ENCODE peak calls at places on chromosomes 1 and 21, in nine cellular contexts. One of them, this sample, is unnamed. For H3K36me3 and H3K4me1, the result is how much of the 10 kb centered on the place peaks cover.

GRCh38 chr1:162823771-162824525 is 33.4 kb downstream of the HSD17B7 start:
- DNase-seq in astrocyte: no peak
- DNase-seq in adrenal gland: no peak
- DNase-seq in HepG2: no peak
- DNase-seq in heart right ventricle: no peak
- DNase-seq in CD4-positive, CD25-positive, alpha-beta regulatory T cell: no peak
- DNase-seq in tibial nerve: no peak
- DNase-seq in body of pancreas: no peak
- DNase-seq in stomach: no peak
- DNase-seq in this sample: no peak

GRCh38 chr1:150476754-150477153 is 10.5 kb upstream of the TARS2 start:
- DNase-seq in astrocyte: no peak
- DNase-seq in adrenal gland: no peak
- DNase-seq in HepG2: no peak
- DNase-seq in heart right ventricle: no peak
- DNase-seq in CD4-positive, CD25-positive, alpha-beta regulatory T cell: no peak
- DNase-seq in tibial nerve: no peak
- DNase-seq in body of pancreas: no peak
- DNase-seq in stomach: no peak
- DNase-seq in this sample: peak

GRCh38 chr1:164706596-164706995 is 147.6 kb downstream of the PBX1 start:
- DNase-seq in astrocyte: peak
- DNase-seq in adrenal gland: no peak
- DNase-seq in HepG2: no peak
- DNase-seq in heart right ventricle: no peak
- DNase-seq in CD4-positive, CD25-positive, alpha-beta regulatory T cell: no peak
- DNase-seq in tibial nerve: no peak
- DNase-seq in body of pancreas: no peak
- DNase-seq in stomach: no peak
- DNase-seq in this sample: no peak

GRCh38 chr1:234212764-234213406 is 160.4 kb upstream of the COA6 start:
- DNase-seq in astrocyte: no peak
- DNase-seq in adrenal gland: no peak
- DNase-seq in HepG2: peak
- DNase-seq in heart right ventricle: no peak
- DNase-seq in CD4-positive, CD25-positive, alpha-beta regulatory T cell: peak
- DNase-seq in tibial nerve: no peak
- DNase-seq in body of pancreas: peak
- DNase-seq in stomach: no peak
- DNase-seq in this sample: peak

GRCh38 chr1:64122588-64122987 is 80.8 kb upstream of the UBE2U start:
- DNase-seq in astrocyte: no peak
- DNase-seq in adrenal gland: no peak
- DNase-seq in HepG2: no peak
- DNase-seq in heart right ventricle: no peak
- DNase-seq in CD4-positive, CD25-positive, alpha-beta regulatory T cell: no peak
- DNase-seq in tibial nerve: no peak
- DNase-seq in body of pancreas: no peak
- DNase-seq in stomach: no peak
- DNase-seq in this sample: no peak

GRCh38 chr1:216293673-216294072 is 129.6 kb downstream of the USH2A start:
- DNase-seq in astrocyte: peak
- DNase-seq in adrenal gland: no peak
- DNase-seq in HepG2: no peak
- DNase-seq in heart right ventricle: no peak
- DNase-seq in CD4-positive, CD25-positive, alpha-beta regulatory T cell: no peak
- DNase-seq in tibial nerve: no peak
- DNase-seq in body of pancreas: no peak
- DNase-seq in stomach: no peak
- DNase-seq in this sample: no peak

GRCh38 chr1:247212012-247212411 is 40.2 kb upstream of the ZNF124 start:
- DNase-seq in astrocyte: no peak
- DNase-seq in adrenal gland: no peak
- DNase-seq in HepG2: no peak
- DNase-seq in heart right ventricle: no peak
- DNase-seq in CD4-positive, CD25-positive, alpha-beta regulatory T cell: no peak
- DNase-seq in tibial nerve: no peak
- DNase-seq in body of pancreas: no peak
- DNase-seq in stomach: no peak
- DNase-seq in this sample: no peak

GRCh38 chr1:239858058-239858457 is 233.6 kb upstream of the FMN2 start:
- DNase-seq in astrocyte: peak
- DNase-seq in adrenal gland: no peak
- DNase-seq in HepG2: no peak
- DNase-seq in heart right ventricle: no peak
- DNase-seq in CD4-positive, CD25-positive, alpha-beta regulatory T cell: no peak
- DNase-seq in tibial nerve: no peak
- DNase-seq in body of pancreas: no peak
- DNase-seq in stomach: no peak
- DNase-seq in this sample: no peak

GRCh38 chr1:53135735-53136114 is 6.7 kb downstream of the SLC1A7 start:
- DNase-seq in astrocyte: peak
- DNase-seq in adrenal gland: no peak
- DNase-seq in HepG2: no peak
- DNase-seq in heart right ventricle: no peak
- DNase-seq in CD4-positive, CD25-positive, alpha-beta regulatory T cell: no peak
- DNase-seq in tibial nerve: peak
- DNase-seq in body of pancreas: no peak
- DNase-seq in stomach: peak
- DNase-seq in this sample: no peak

GRCh38 chr21:31874817-31875216 is 2.0 kb downstream of the HUNK start:
- DNase-seq in astrocyte: no peak
- DNase-seq in adrenal gland: no peak
- DNase-seq in HepG2: no peak
- DNase-seq in heart right ventricle: no peak
- DNase-seq in CD4-positive, CD25-positive, alpha-beta regulatory T cell: no peak
- DNase-seq in tibial nerve: no peak
- DNase-seq in body of pancreas: peak
- DNase-seq in stomach: no peak
- DNase-seq in this sample: peak

GRCh38 chr21:39676054-39676771 is 63.5 kb downstream of the B3GALT5 start:
- DNase-seq in astrocyte: peak
- DNase-seq in adrenal gland: no peak
- DNase-seq in HepG2: peak
- DNase-seq in heart right ventricle: peak
- DNase-seq in CD4-positive, CD25-positive, alpha-beta regulatory T cell: no peak
- DNase-seq in tibial nerve: no peak
- DNase-seq in body of pancreas: peak
- DNase-seq in stomach: no peak
- DNase-seq in this sample: peak

GRCh38 chr1:38140025-38140487 is 93.5 kb upstream of the POU3F1 start:
- DNase-seq in astrocyte: no peak
- DNase-seq in adrenal gland: no peak
- DNase-seq in HepG2: peak
- DNase-seq in heart right ventricle: no peak
- DNase-seq in CD4-positive, CD25-positive, alpha-beta regulatory T cell: no peak
- DNase-seq in tibial nerve: no peak
- DNase-seq in body of pancreas: no peak
- DNase-seq in stomach: no peak
- DNase-seq in this sample: no peak

GRCh38 chr1:69787151-69787550 is 219.4 kb downstream of the LRRC7 start:
- DNase-seq in astrocyte: no peak
- DNase-seq in adrenal gland: no peak
- DNase-seq in HepG2: no peak
- DNase-seq in heart right ventricle: no peak
- DNase-seq in CD4-positive, CD25-positive, alpha-beta regulatory T cell: no peak
- DNase-seq in tibial nerve: no peak
- DNase-seq in body of pancreas: no peak
- DNase-seq in stomach: no peak
- DNase-seq in this sample: no peak

DNA sequence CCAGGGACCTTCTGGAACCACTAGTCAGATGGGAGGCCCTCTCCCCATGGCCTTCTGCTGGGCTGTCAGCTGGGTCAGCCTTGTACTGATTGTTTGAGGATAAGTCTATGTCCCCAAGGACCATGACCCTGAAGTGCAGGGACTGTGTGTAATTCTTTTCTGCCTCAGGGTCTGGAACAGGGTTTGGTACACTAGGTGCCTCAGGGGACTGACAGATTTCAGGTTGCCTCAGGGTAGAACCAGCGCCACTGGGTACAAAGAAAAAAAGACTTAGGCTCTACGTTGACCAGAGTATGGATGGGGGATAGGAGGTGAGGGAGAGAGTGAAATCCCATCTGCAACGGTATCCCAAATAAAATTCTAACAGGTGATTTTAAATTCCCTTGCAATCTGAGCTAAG is 3.0 kb downstream of the KDF1 start:
- DNase-seq in astrocyte: no peak
- DNase-seq in adrenal gland: no peak
- DNase-seq in HepG2: no peak
- DNase-seq in heart right ventricle: no peak
- DNase-seq in CD4-positive, CD25-positive, alpha-beta regulatory T cell: no peak
- DNase-seq in tibial nerve: no peak
- DNase-seq in body of pancreas: no peak
- DNase-seq in stomach: no peak
- DNase-seq in this sample: no peak
- H3K36me3 ChIP-seq in astrocyte: under half
- H3K36me3 ChIP-seq in adrenal gland: under half
- H3K36me3 ChIP-seq in HepG2: under half
- H3K36me3 ChIP-seq in heart right ventricle: under half
- H3K36me3 ChIP-seq in CD4-positive, CD25-positive, alpha-beta regulatory T cell: under half
- H3K36me3 ChIP-seq in tibial nerve: under half
- H3K36me3 ChIP-seq in body of pancreas: under half
- H3K36me3 ChIP-seq in stomach: under half
- H3K36me3 ChIP-seq in this sample: under half

DNA sequence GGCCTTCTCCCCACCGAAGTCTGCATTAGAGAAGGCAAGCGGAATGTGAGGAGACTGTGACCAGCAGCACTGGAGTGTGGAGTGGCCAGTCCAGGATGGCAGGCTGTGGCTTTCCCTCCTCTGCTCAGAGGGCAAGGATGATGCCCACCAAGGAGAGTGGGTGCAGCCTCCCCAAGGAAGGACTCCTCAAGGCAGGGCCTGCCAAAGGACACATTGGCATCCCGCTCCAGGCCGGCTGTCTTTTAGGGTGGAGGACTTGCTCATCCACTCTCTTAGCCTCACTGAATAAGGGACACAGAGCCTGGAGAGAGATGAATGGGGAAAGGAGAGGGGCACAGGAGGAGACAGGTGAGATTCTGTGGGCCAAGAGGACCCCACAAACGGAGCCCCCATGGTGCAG is 4.0 kb upstream of the NES start:
- DNase-seq in astrocyte: no peak
- DNase-seq in adrenal gland: no peak
- DNase-seq in HepG2: no peak
- DNase-seq in heart right ventricle: no peak
- DNase-seq in CD4-positive, CD25-positive, alpha-beta regulatory T cell: no peak
- DNase-seq in tibial nerve: no peak
- DNase-seq in body of pancreas: no peak
- DNase-seq in stomach: no peak
- DNase-seq in this sample: no peak
- H3K4me1 ChIP-seq in astrocyte: under half
- H3K4me1 ChIP-seq in adrenal gland: under half
- H3K4me1 ChIP-seq in HepG2: under half
- H3K4me1 ChIP-seq in heart right ventricle: under half
- H3K4me1 ChIP-seq in CD4-positive, CD25-positive, alpha-beta regulatory T cell: under half
- H3K4me1 ChIP-seq in tibial nerve: under half
- H3K4me1 ChIP-seq in body of pancreas: under half
- H3K4me1 ChIP-seq in stomach: under half
- H3K4me1 ChIP-seq in this sample: under half

GRCh38 chr1:31364561-31365255 is 8.2 kb downstream of the FABP3 start:
- DNase-seq in astrocyte: peak
- DNase-seq in adrenal gland: no peak
- DNase-seq in HepG2: no peak
- DNase-seq in heart right ventricle: no peak
- DNase-seq in CD4-positive, CD25-positive, alpha-beta regulatory T cell: no peak
- DNase-seq in tibial nerve: no peak
- DNase-seq in body of pancreas: peak
- DNase-seq in stomach: no peak
- DNase-seq in this sample: no peak

GRCh38 chr1:31362032-31362431 is 10.8 kb downstream of the FABP3 start:
- DNase-seq in astrocyte: no peak
- DNase-seq in adrenal gland: no peak
- DNase-seq in HepG2: no peak
- DNase-seq in heart right ventricle: no peak
- DNase-seq in CD4-positive, CD25-positive, alpha-beta regulatory T cell: no peak
- DNase-seq in tibial nerve: no peak
- DNase-seq in body of pancreas: no peak
- DNase-seq in stomach: no peak
- DNase-seq in this sample: no peak

GRCh38 chr1:31366796-31367195 is 6.1 kb downstream of the FABP3 start:
- DNase-seq in astrocyte: no peak
- DNase-seq in adrenal gland: no peak
- DNase-seq in HepG2: no peak
- DNase-seq in heart right ventricle: no peak
- DNase-seq in CD4-positive, CD25-positive, alpha-beta regulatory T cell: no peak
- DNase-seq in tibial nerve: no peak
- DNase-seq in body of pancreas: no peak
- DNase-seq in stomach: no peak
- DNase-seq in this sample: no peak

GRCh38 chr1:31356427-31356826 is 16.4 kb downstream of the FABP3 start:
- DNase-seq in astrocyte: no peak
- DNase-seq in adrenal gland: no peak
- DNase-seq in HepG2: no peak
- DNase-seq in heart right ventricle: no peak
- DNase-seq in CD4-positive, CD25-positive, alpha-beta regulatory T cell: no peak
- DNase-seq in tibial nerve: no peak
- DNase-seq in body of pancreas: no peak
- DNase-seq in stomach: no peak
- DNase-seq in this sample: no peak

DNA sequence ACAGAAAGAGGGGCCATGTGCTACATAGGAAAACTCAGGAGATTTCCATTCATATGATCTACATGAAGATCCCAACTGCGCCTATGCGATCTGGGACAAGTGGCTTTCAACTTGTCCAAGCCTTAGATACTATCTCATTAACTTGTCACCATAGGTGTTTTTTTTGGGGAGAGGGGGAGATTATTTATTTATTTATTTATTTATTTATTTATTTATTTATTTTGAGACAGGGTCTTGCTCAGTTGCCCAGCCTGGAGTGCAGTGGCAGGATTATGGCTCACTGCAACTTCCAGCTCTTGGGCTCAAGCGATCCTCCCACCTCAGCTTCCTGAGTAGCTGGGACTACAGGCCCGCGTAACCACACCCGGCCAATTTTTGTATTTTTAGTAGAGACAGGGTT is 11.3 kb downstream of the FABP3 start:
- DNase-seq in astrocyte: no peak
- DNase-seq in adrenal gland: no peak
- DNase-seq in HepG2: no peak
- DNase-seq in heart right ventricle: no peak
- DNase-seq in CD4-positive, CD25-positive, alpha-beta regulatory T cell: no peak
- DNase-seq in tibial nerve: no peak
- DNase-seq in body of pancreas: no peak
- DNase-seq in stomach: no peak
- DNase-seq in this sample: no peak
- H3K36me3 ChIP-seq in astrocyte: under half
- H3K36me3 ChIP-seq in adrenal gland: under half
- H3K36me3 ChIP-seq in HepG2: under half
- H3K36me3 ChIP-seq in heart right ventricle: half or more
- H3K36me3 ChIP-seq in CD4-positive, CD25-positive, alpha-beta regulatory T cell: under half
- H3K36me3 ChIP-seq in tibial nerve: under half
- H3K36me3 ChIP-seq in body of pancreas: under half
- H3K36me3 ChIP-seq in stomach: under half
- H3K36me3 ChIP-seq in this sample: under half

DNA sequence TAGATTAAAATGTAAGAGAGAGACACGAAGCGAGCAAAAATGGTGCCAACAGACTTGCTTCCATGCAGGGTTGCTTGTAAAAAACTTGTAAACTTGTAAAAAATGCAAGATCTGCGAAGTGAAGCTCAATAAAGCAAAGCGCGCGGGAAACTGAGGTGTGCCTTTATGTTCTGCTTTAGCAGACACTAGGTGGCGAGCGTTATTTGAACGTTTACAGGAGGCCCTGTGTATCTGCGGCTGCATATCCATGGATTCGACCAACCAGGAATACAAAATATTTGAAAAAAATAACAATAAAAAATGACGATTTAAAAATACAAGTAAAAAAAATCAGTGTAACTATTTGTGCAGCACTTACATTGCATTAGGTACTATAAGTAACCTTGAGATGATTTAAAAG is 1.5 kb downstream of the UBE2G2 start:
- DNase-seq in astrocyte: peak
- DNase-seq in adrenal gland: no peak
- DNase-seq in HepG2: peak
- DNase-seq in heart right ventricle: peak
- DNase-seq in CD4-positive, CD25-positive, alpha-beta regulatory T cell: no peak
- DNase-seq in tibial nerve: peak
- DNase-seq in body of pancreas: peak
- DNase-seq in stomach: peak
- DNase-seq in this sample: peak
- H3K4me1 ChIP-seq in astrocyte: under half
- H3K4me1 ChIP-seq in adrenal gland: under half
- H3K4me1 ChIP-seq in HepG2: half or more
- H3K4me1 ChIP-seq in heart right ventricle: under half
- H3K4me1 ChIP-seq in CD4-positive, CD25-positive, alpha-beta regulatory T cell: under half
- H3K4me1 ChIP-seq in tibial nerve: under half
- H3K4me1 ChIP-seq in body of pancreas: under half
- H3K4me1 ChIP-seq in stomach: under half
- H3K4me1 ChIP-seq in this sample: under half